ENCODE peak calls at places on chromosomes 11 and 22, in eight cellular contexts. One of them, this sample, is unnamed.

GRCh38 chr11:76234704-76235232 is 28.5 kb upstream of the WNT11 start:
- DNase-seq in dorsolateral prefrontal cortex: peak
- DNase-seq in GM10248: peak
- DNase-seq in HEK293T: no peak
- DNase-seq in choroid plexus epithelial cell: no peak
- DNase-seq in HS-5: no peak
- DNase-seq in NCI-H1105: no peak
- DNase-seq in brain microvascular endothelial cell: no peak
- DNase-seq in this sample: no peak

GRCh38 chr11:123250811-123251655 is 56.0 kb upstream of the CLMP start:
- DNase-seq in dorsolateral prefrontal cortex: no peak
- DNase-seq in HS-5: no peak
- DNase-seq in HEK293T: no peak
- DNase-seq in brain microvascular endothelial cell: no peak
- DNase-seq in GM10248: no peak
- DNase-seq in NCI-H1105: no peak
- DNase-seq in choroid plexus epithelial cell: no peak
- DNase-seq in this sample: no peak

GRCh38 chr22:29332886-29333496 is 17.5 kb upstream of the RASL10A start:
- DNase-seq in dorsolateral prefrontal cortex: no peak
- DNase-seq in GM10248: no peak
- DNase-seq in NCI-H1105: no peak
- DNase-seq in brain microvascular endothelial cell: no peak
- DNase-seq in choroid plexus epithelial cell: no peak
- DNase-seq in HS-5: no peak
- DNase-seq in HEK293T: no peak
- DNase-seq in this sample: no peak

GRCh38 chr11:109726061-109726460 is 304.1 kb downstream of the C11orf87 start:
- DNase-seq in brain microvascular endothelial cell: no peak
- DNase-seq in GM10248: no peak
- DNase-seq in HS-5: no peak
- DNase-seq in HEK293T: no peak
- DNase-seq in choroid plexus epithelial cell: no peak
- DNase-seq in dorsolateral prefrontal cortex: no peak
- DNase-seq in NCI-H1105: no peak
- DNase-seq in this sample: no peak

GRCh38 chr11:64729851-64730382 is 6.9 kb upstream of the NRXN2 start:
- DNase-seq in dorsolateral prefrontal cortex: no peak
- DNase-seq in NCI-H1105: no peak
- DNase-seq in GM10248: no peak
- DNase-seq in HS-5: no peak
- DNase-seq in choroid plexus epithelial cell: peak
- DNase-seq in brain microvascular endothelial cell: no peak
- DNase-seq in HEK293T: peak
- DNase-seq in this sample: peak

GRCh38 chr11:96219981-96220623 is 122.9 kb downstream of the MAML2 start:
- DNase-seq in GM10248: no peak
- DNase-seq in HEK293T: no peak
- DNase-seq in choroid plexus epithelial cell: peak
- DNase-seq in NCI-H1105: no peak
- DNase-seq in dorsolateral prefrontal cortex: no peak
- DNase-seq in brain microvascular endothelial cell: no peak
- DNase-seq in HS-5: peak
- DNase-seq in this sample: no peak

GRCh38 chr11:69913591-69914285 is 94.5 kb upstream of the FGF3 start:
- DNase-seq in NCI-H1105: no peak
- DNase-seq in brain microvascular endothelial cell: no peak
- DNase-seq in HS-5: no peak
- DNase-seq in choroid plexus epithelial cell: no peak
- DNase-seq in GM10248: no peak
- DNase-seq in HEK293T: no peak
- DNase-seq in dorsolateral prefrontal cortex: no peak
- DNase-seq in this sample: no peak

GRCh38 chr11:100247701-100248100 is 439.4 kb upstream of the ARHGAP42 start:
- DNase-seq in NCI-H1105: no peak
- DNase-seq in choroid plexus epithelial cell: no peak
- DNase-seq in HS-5: no peak
- DNase-seq in dorsolateral prefrontal cortex: no peak
- DNase-seq in GM10248: no peak
- DNase-seq in HEK293T: no peak
- DNase-seq in brain microvascular endothelial cell: no peak
- DNase-seq in this sample: no peak

GRCh38 chr11:100302824-100303223 is 384.3 kb upstream of the ARHGAP42 start:
- DNase-seq in brain microvascular endothelial cell: no peak
- DNase-seq in NCI-H1105: no peak
- DNase-seq in HEK293T: no peak
- DNase-seq in GM10248: no peak
- DNase-seq in HS-5: no peak
- DNase-seq in choroid plexus epithelial cell: no peak
- DNase-seq in dorsolateral prefrontal cortex: no peak
- DNase-seq in this sample: no peak

GRCh38 chr22:37485006-37485713 is 1.0 kb downstream of the MFNG start:
- DNase-seq in GM10248: peak
- DNase-seq in choroid plexus epithelial cell: no peak
- DNase-seq in brain microvascular endothelial cell: no peak
- DNase-seq in NCI-H1105: no peak
- DNase-seq in HS-5: no peak
- DNase-seq in HEK293T: no peak
- DNase-seq in dorsolateral prefrontal cortex: no peak
- DNase-seq in this sample: no peak

GRCh38 chr11:59680287-59681154 is 11.7 kb upstream of the PATL1 start:
- DNase-seq in HS-5: peak
- DNase-seq in NCI-H1105: peak
- DNase-seq in brain microvascular endothelial cell: peak
- DNase-seq in HEK293T: peak
- DNase-seq in GM10248: peak
- DNase-seq in dorsolateral prefrontal cortex: no peak
- DNase-seq in choroid plexus epithelial cell: peak
- DNase-seq in this sample: peak

This sample was measured in cardiac muscle cell.